ENCODE peak calls at places on chromosomes 11 and 22, in six cellular contexts. One of them, this sample, is unnamed. For H3K4me1, the result is how much of the 10 kb centered on the place peaks cover.

GRCh38 chr11:12123799-12124198 is 13.4 kb downstream of the MICAL2 start:
- DNase-seq in uterus: no peak
- DNase-seq in A549: no peak
- DNase-seq in heart left ventricle: no peak
- DNase-seq in heart right ventricle: no peak
- DNase-seq in pancreas: no peak
- DNase-seq in this sample: no peak

GRCh38 chr22:49209452-49210195 is 618.0 kb downstream of the BRD1 start:
- DNase-seq in A549: peak
- DNase-seq in heart right ventricle: no peak
- DNase-seq in uterus: peak
- DNase-seq in heart left ventricle: peak
- DNase-seq in pancreas: peak
- DNase-seq in this sample: no peak

GRCh38 chr11:61493832-61494231 is 14.7 kb upstream of the LRRC10B start:
- DNase-seq in heart left ventricle: no peak
- DNase-seq in pancreas: peak
- DNase-seq in uterus: no peak
- DNase-seq in heart right ventricle: no peak
- DNase-seq in A549: no peak
- DNase-seq in this sample: no peak

GRCh38 chr11:27296406-27296994 is 66.5 kb downstream of the CCDC34 start:
- DNase-seq in heart left ventricle: no peak
- DNase-seq in heart right ventricle: no peak
- DNase-seq in pancreas: no peak
- DNase-seq in uterus: no peak
- DNase-seq in A549: peak
- DNase-seq in this sample: no peak

GRCh38 chr11:7892059-7892699 is 38.9 kb downstream of the OR10A6 start:
- DNase-seq in heart right ventricle: no peak
- DNase-seq in heart left ventricle: no peak
- DNase-seq in pancreas: no peak
- DNase-seq in A549: no peak
- DNase-seq in uterus: no peak
- DNase-seq in this sample: no peak

GRCh38 chr11:119363874-119364590 is 17.5 kb downstream of the USP2 start:
- DNase-seq in heart left ventricle: peak
- DNase-seq in A549: no peak
- DNase-seq in heart right ventricle: no peak
- DNase-seq in pancreas: peak
- DNase-seq in uterus: peak
- DNase-seq in this sample: peak

GRCh38 chr11:130165601-130166456 is 6.2 kb downstream of the ST14 start:
- DNase-seq in A549: no peak
- DNase-seq in uterus: no peak
- DNase-seq in heart right ventricle: no peak
- DNase-seq in heart left ventricle: no peak
- DNase-seq in pancreas: no peak
- DNase-seq in this sample: no peak

GRCh38 chr11:85665756-85666155 is 827 bp upstream of the CREBZF start:
- DNase-seq in heart right ventricle: no peak
- DNase-seq in pancreas: no peak
- DNase-seq in A549: no peak
- DNase-seq in heart left ventricle: no peak
- DNase-seq in uterus: no peak
- DNase-seq in this sample: no peak

GRCh38 chr11:118005224-118006152 is 19.3 kb downstream of the IL10RA start:
- DNase-seq in heart left ventricle: no peak
- DNase-seq in heart right ventricle: no peak
- DNase-seq in A549: no peak
- DNase-seq in uterus: no peak
- DNase-seq in pancreas: no peak
- DNase-seq in this sample: no peak

GRCh38 chr11:116605543-116605942 is 167.2 kb downstream of the BUD13 start:
- DNase-seq in heart right ventricle: no peak
- DNase-seq in uterus: no peak
- DNase-seq in A549: peak
- DNase-seq in pancreas: no peak
- DNase-seq in heart left ventricle: no peak
- DNase-seq in this sample: no peak

GRCh38 chr11:120013325-120014250 is 124.3 kb downstream of the TRIM29 start:
- DNase-seq in pancreas: peak
- DNase-seq in A549: peak
- DNase-seq in uterus: peak
- DNase-seq in heart right ventricle: peak
- DNase-seq in heart left ventricle: peak
- DNase-seq in this sample: no peak

GRCh38 chr11:70566768-70567530 is 168.6 kb downstream of the CTTN start:
- DNase-seq in heart right ventricle: no peak
- DNase-seq in heart left ventricle: no peak
- DNase-seq in uterus: no peak
- DNase-seq in A549: no peak
- DNase-seq in pancreas: no peak
- DNase-seq in this sample: no peak

GRCh38 chr11:56509439-56509838 is 18.3 kb upstream of the OR5M8 start:
- DNase-seq in heart right ventricle: no peak
- DNase-seq in pancreas: no peak
- DNase-seq in A549: no peak
- DNase-seq in heart left ventricle: no peak
- DNase-seq in uterus: no peak
- DNase-seq in this sample: no peak

GRCh38 chr11:2789791-2790580 is 90.2 kb upstream of the KCNQ1OT1 start:
- DNase-seq in heart left ventricle: peak
- DNase-seq in uterus: peak
- DNase-seq in A549: no peak
- DNase-seq in pancreas: peak
- DNase-seq in heart right ventricle: no peak
- DNase-seq in this sample: no peak

GRCh38 chr11:2791139-2791520 is 91.3 kb upstream of the KCNQ1OT1 start:
- DNase-seq in pancreas: peak
- DNase-seq in uterus: peak
- DNase-seq in heart left ventricle: peak
- DNase-seq in heart right ventricle: no peak
- DNase-seq in A549: no peak
- DNase-seq in this sample: peak

GRCh38 chr11:2792376-2793250 is 92.8 kb upstream of the KCNQ1OT1 start:
- DNase-seq in heart right ventricle: no peak
- DNase-seq in heart left ventricle: peak
- DNase-seq in uterus: peak
- DNase-seq in pancreas: peak
- DNase-seq in A549: no peak
- DNase-seq in this sample: peak

GRCh38 chr11:2790581-2790925 is 90.8 kb upstream of the KCNQ1OT1 start:
- DNase-seq in A549: no peak
- DNase-seq in heart right ventricle: no peak
- DNase-seq in uterus: peak
- DNase-seq in pancreas: peak
- DNase-seq in heart left ventricle: no peak
- DNase-seq in this sample: peak

GRCh38 chr11:2791521-2792375 is 92.0 kb upstream of the KCNQ1OT1 start:
- DNase-seq in A549: no peak
- DNase-seq in heart right ventricle: no peak
- DNase-seq in heart left ventricle: peak
- DNase-seq in uterus: peak
- DNase-seq in pancreas: peak
- DNase-seq in this sample: peak
- H3K27ac ChIP-seq in A549: no peak
- H3K27ac ChIP-seq in heart right ventricle: peak
- H3K27ac ChIP-seq in heart left ventricle: peak
- H3K27ac ChIP-seq in uterus: peak
- H3K27ac ChIP-seq in pancreas: no peak
- H3K27ac ChIP-seq in this sample: no peak

GRCh38 chr11:132301900-132302299 is 931.5 kb downstream of the NTM start:
- DNase-seq in uterus: no peak
- DNase-seq in heart left ventricle: no peak
- DNase-seq in heart right ventricle: no peak
- DNase-seq in pancreas: no peak
- DNase-seq in A549: no peak
- DNase-seq in this sample: no peak

GRCh38 chr11:132301465-132301864 is 931.0 kb downstream of the NTM start:
- DNase-seq in A549: no peak
- DNase-seq in pancreas: no peak
- DNase-seq in heart right ventricle: no peak
- DNase-seq in uterus: no peak
- DNase-seq in heart left ventricle: no peak
- DNase-seq in this sample: no peak

GRCh38 chr11:132296946-132297610 is 926.7 kb downstream of the NTM start:
- DNase-seq in heart right ventricle: no peak
- DNase-seq in pancreas: no peak
- DNase-seq in A549: no peak
- DNase-seq in heart left ventricle: no peak
- DNase-seq in uterus: no peak
- DNase-seq in this sample: no peak

GRCh38 chr11:132300283-132300682 is 929.9 kb downstream of the NTM start:
- DNase-seq in uterus: no peak
- DNase-seq in pancreas: no peak
- DNase-seq in heart right ventricle: no peak
- DNase-seq in A549: no peak
- DNase-seq in heart left ventricle: no peak
- DNase-seq in this sample: no peak
- TF ChIP-seq CTCF in uterus: no peak
- TF ChIP-seq CTCF in pancreas: no peak
- TF ChIP-seq CTCF in heart right ventricle: peak
- TF ChIP-seq CTCF in A549: no peak
- TF ChIP-seq CTCF in heart left ventricle: no peak
- TF ChIP-seq CTCF in this sample: no peak

GRCh38 chr11:65290448-65291165 is 24.1 kb upstream of the CDC42EP2 start:
- DNase-seq in heart left ventricle: peak
- DNase-seq in heart right ventricle: peak
- DNase-seq in A549: peak
- DNase-seq in uterus: peak
- DNase-seq in pancreas: peak
- DNase-seq in this sample: peak
- H3K4me1 ChIP-seq in heart left ventricle: half or more
- H3K4me1 ChIP-seq in heart right ventricle: under half
- H3K4me1 ChIP-seq in A549: under half
- H3K4me1 ChIP-seq in uterus: under half
- H3K4me1 ChIP-seq in pancreas: under half
- H3K4me1 ChIP-seq in this sample: under half

GRCh38 chr11:73784734-73785133 is 2.9 kb upstream of the MRPL48 start:
- DNase-seq in A549: no peak
- DNase-seq in pancreas: no peak
- DNase-seq in heart right ventricle: no peak
- DNase-seq in heart left ventricle: no peak
- DNase-seq in uterus: no peak
- DNase-seq in this sample: no peak

GRCh38 chr11:73783483-73784020 is 4.1 kb upstream of the MRPL48 start:
- DNase-seq in uterus: no peak
- DNase-seq in heart left ventricle: no peak
- DNase-seq in A549: no peak
- DNase-seq in heart right ventricle: no peak
- DNase-seq in pancreas: no peak
- DNase-seq in this sample: no peak

GRCh38 chr11:73787051-73787642 is 527 bp upstream of the MRPL48 start:
- DNase-seq in A549: no peak
- DNase-seq in heart left ventricle: no peak
- DNase-seq in heart right ventricle: no peak
- DNase-seq in uterus: no peak
- DNase-seq in pancreas: no peak
- DNase-seq in this sample: peak

GRCh38 chr11:73781303-73781702 is 6.4 kb upstream of the MRPL48 start:
- DNase-seq in A549: no peak
- DNase-seq in heart right ventricle: no peak
- DNase-seq in pancreas: no peak
- DNase-seq in heart left ventricle: no peak
- DNase-seq in uterus: no peak
- DNase-seq in this sample: no peak

GRCh38 chr11:73784080-73784634 is 3.5 kb upstream of the MRPL48 start:
- DNase-seq in heart right ventricle: no peak
- DNase-seq in uterus: no peak
- DNase-seq in A549: peak
- DNase-seq in heart left ventricle: no peak
- DNase-seq in pancreas: no peak
- DNase-seq in this sample: no peak
- H3K27ac ChIP-seq in heart right ventricle: no peak
- H3K27ac ChIP-seq in uterus: no peak
- H3K27ac ChIP-seq in A549: peak
- H3K27ac ChIP-seq in heart left ventricle: no peak
- H3K27ac ChIP-seq in pancreas: no peak
- H3K27ac ChIP-seq in this sample: no peak

GRCh38 chr22:20259336-20259705 is 8.8 kb downstream of the RTN4R start:
- DNase-seq in uterus: no peak
- DNase-seq in heart left ventricle: no peak
- DNase-seq in heart right ventricle: no peak
- DNase-seq in A549: no peak
- DNase-seq in pancreas: no peak
- DNase-seq in this sample: no peak

GRCh38 chr22:20256562-20257473 is 11.3 kb downstream of the RTN4R start:
- DNase-seq in heart right ventricle: no peak
- DNase-seq in pancreas: no peak
- DNase-seq in uterus: no peak
- DNase-seq in heart left ventricle: no peak
- DNase-seq in A549: no peak
- DNase-seq in this sample: no peak

GRCh38 chr22:20257474-20258299 is 10.4 kb downstream of the RTN4R start:
- DNase-seq in A549: no peak
- DNase-seq in heart left ventricle: no peak
- DNase-seq in uterus: no peak
- DNase-seq in heart right ventricle: no peak
- DNase-seq in pancreas: no peak
- DNase-seq in this sample: no peak

GRCh38 chr22:20260071-20260722 is 7.9 kb downstream of the RTN4R start:
- DNase-seq in uterus: no peak
- DNase-seq in pancreas: no peak
- DNase-seq in A549: no peak
- DNase-seq in heart left ventricle: no peak
- DNase-seq in heart right ventricle: no peak
- DNase-seq in this sample: no peak

DNA sequence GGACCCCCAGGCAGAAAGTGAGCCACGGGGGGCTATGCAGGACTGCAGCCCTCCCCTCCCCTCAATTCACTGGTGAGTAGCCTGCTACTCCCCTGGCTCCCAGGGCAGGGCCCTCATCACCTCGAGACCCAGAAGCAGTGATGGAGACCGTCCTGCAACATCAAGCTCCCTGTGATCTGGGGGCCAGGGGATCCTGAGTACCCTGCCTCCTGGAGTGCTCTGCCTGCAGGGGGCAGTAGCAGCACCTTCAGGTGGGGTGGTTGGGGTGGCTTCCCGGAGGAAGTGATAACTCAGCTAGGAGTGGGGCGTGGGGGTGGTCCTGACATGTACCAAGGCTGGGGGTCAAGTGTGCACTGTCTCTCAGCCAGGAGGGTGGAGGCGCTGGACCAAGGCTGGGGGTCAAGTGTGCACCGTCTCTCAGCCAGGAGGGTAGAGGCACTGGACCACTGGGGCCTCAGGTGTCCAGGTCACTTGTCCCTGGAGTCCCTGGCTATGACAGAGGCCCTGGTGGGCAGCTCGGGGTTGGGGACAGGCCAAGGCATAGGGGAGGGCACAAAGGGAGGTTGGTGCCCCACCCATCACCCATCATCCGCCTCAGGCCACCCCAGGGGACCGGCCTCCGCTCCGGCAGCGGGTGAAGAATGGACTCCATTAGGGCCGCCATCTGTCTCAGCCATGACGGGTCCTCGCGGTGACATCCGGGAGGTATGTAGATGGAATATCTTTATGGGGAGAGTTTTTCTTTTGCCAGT is 9.4 kb downstream of the RTN4R start:
- DNase-seq in heart left ventricle: no peak
- DNase-seq in A549: no peak
- DNase-seq in pancreas: no peak
- DNase-seq in heart right ventricle: no peak
- DNase-seq in uterus: no peak
- DNase-seq in this sample: no peak
- TF ChIP-seq CTCF in heart left ventricle: no peak
- TF ChIP-seq CTCF in A549: no peak
- TF ChIP-seq CTCF in pancreas: no peak
- TF ChIP-seq CTCF in heart right ventricle: no peak
- TF ChIP-seq CTCF in uterus: no peak
- TF ChIP-seq CTCF in this sample: no peak

GRCh38 chr22:27877501-27877900 is 41.6 kb downstream of the PITPNB start:
- DNase-seq in heart right ventricle: no peak
- DNase-seq in uterus: no peak
- DNase-seq in A549: no peak
- DNase-seq in pancreas: no peak
- DNase-seq in heart left ventricle: no peak
- DNase-seq in this sample: no peak
- H3K4me1 ChIP-seq in heart right ventricle: half or more
- H3K4me1 ChIP-seq in uterus: under half
- H3K4me1 ChIP-seq in A549: under half
- H3K4me1 ChIP-seq in pancreas: under half
- H3K4me1 ChIP-seq in heart left ventricle: half or more
- H3K4me1 ChIP-seq in this sample: under half

This sample was measured in ovary.